ENCODE peak calls at places on chromosomes 13 and 19, in ten cellular contexts. One of them, this sample, is unnamed.

GRCh38 chr13:82938644-82939043 is 943.6 kb downstream of the SLITRK1 start:
- DNase-seq in left ventricle myocardium inferior: no peak
- DNase-seq in HepG2: no peak
- DNase-seq in RWPE1: no peak
- DNase-seq in neural crest cell: no peak
- DNase-seq in glutamatergic neuron: no peak
- DNase-seq in AG10803: no peak
- DNase-seq in fibroblast of the aortic adventitia: no peak
- DNase-seq in choroid plexus epithelial cell: no peak
- DNase-seq in right atrium auricular region: no peak
- DNase-seq in this sample: no peak

GRCh38 chr13:20126460-20127262 is 34.2 kb downstream of the GJA3 start:
- DNase-seq in fibroblast of the aortic adventitia: no peak
- DNase-seq in AG10803: no peak
- DNase-seq in right atrium auricular region: no peak
- DNase-seq in left ventricle myocardium inferior: no peak
- DNase-seq in neural crest cell: no peak
- DNase-seq in choroid plexus epithelial cell: no peak
- DNase-seq in RWPE1: no peak
- DNase-seq in glutamatergic neuron: no peak
- DNase-seq in HepG2: no peak
- DNase-seq in this sample: no peak

GRCh38 chr19:9407827-9408226 is 27.5 kb downstream of the ZNF266 start:
- DNase-seq in neural crest cell: no peak
- DNase-seq in glutamatergic neuron: no peak
- DNase-seq in right atrium auricular region: no peak
- DNase-seq in HepG2: no peak
- DNase-seq in AG10803: no peak
- DNase-seq in left ventricle myocardium inferior: no peak
- DNase-seq in choroid plexus epithelial cell: no peak
- DNase-seq in RWPE1: no peak
- DNase-seq in fibroblast of the aortic adventitia: no peak
- DNase-seq in this sample: no peak

GRCh38 chr13:101626925-101627555 is 174.6 kb downstream of the ITGBL1 start:
- DNase-seq in left ventricle myocardium inferior: no peak
- DNase-seq in glutamatergic neuron: no peak
- DNase-seq in fibroblast of the aortic adventitia: peak; percentile 50
- DNase-seq in choroid plexus epithelial cell: peak; percentile 46
- DNase-seq in HepG2: no peak
- DNase-seq in neural crest cell: no peak
- DNase-seq in right atrium auricular region: no peak
- DNase-seq in RWPE1: no peak
- DNase-seq in AG10803: no peak
- DNase-seq in this sample: peak; percentile 65

GRCh38 chr13:37443538-37443937 is 155.0 kb downstream of the POSTN start:
- DNase-seq in fibroblast of the aortic adventitia: peak; percentile 64
- DNase-seq in neural crest cell: no peak
- DNase-seq in left ventricle myocardium inferior: no peak
- DNase-seq in right atrium auricular region: no peak
- DNase-seq in RWPE1: no peak
- DNase-seq in AG10803: peak; percentile 96
- DNase-seq in glutamatergic neuron: no peak
- DNase-seq in HepG2: no peak
- DNase-seq in choroid plexus epithelial cell: peak; percentile 87
- DNase-seq in this sample: no peak

GRCh38 chr19:16726916-16727315 is 7.3 kb downstream of the NWD1 start:
- DNase-seq in HepG2: no peak
- DNase-seq in AG10803: no peak
- DNase-seq in fibroblast of the aortic adventitia: no peak
- DNase-seq in neural crest cell: no peak
- DNase-seq in right atrium auricular region: no peak
- DNase-seq in glutamatergic neuron: no peak
- DNase-seq in RWPE1: no peak
- DNase-seq in choroid plexus epithelial cell: no peak
- DNase-seq in left ventricle myocardium inferior: no peak
- DNase-seq in this sample: no peak

GRCh38 chr13:38308736-38309135 is 40.9 kb upstream of the UFM1 start:
- DNase-seq in glutamatergic neuron: no peak
- DNase-seq in HepG2: no peak
- DNase-seq in choroid plexus epithelial cell: peak; percentile 88
- DNase-seq in AG10803: peak; percentile 57
- DNase-seq in neural crest cell: no peak
- DNase-seq in right atrium auricular region: no peak
- DNase-seq in left ventricle myocardium inferior: no peak
- DNase-seq in RWPE1: peak; percentile 82
- DNase-seq in fibroblast of the aortic adventitia: peak; percentile 26
- DNase-seq in this sample: no peak

GRCh38 chr19:18373892-18374629 is 11.9 kb upstream of the GDF15 start:
- DNase-seq in right atrium auricular region: peak; percentile 95
- DNase-seq in choroid plexus epithelial cell: peak; percentile 100
- DNase-seq in fibroblast of the aortic adventitia: peak; percentile 98
- DNase-seq in glutamatergic neuron: peak; percentile 82
- DNase-seq in RWPE1: peak; percentile 86
- DNase-seq in AG10803: peak; percentile 97
- DNase-seq in left ventricle myocardium inferior: peak; percentile 90
- DNase-seq in neural crest cell: peak; percentile 64
- DNase-seq in HepG2: peak; percentile 95
- DNase-seq in this sample: peak; percentile 91

GRCh38 chr13:65472336-65472735 is 1757.8 kb downstream of the PCDH9 start:
- DNase-seq in glutamatergic neuron: no peak
- DNase-seq in left ventricle myocardium inferior: no peak
- DNase-seq in neural crest cell: no peak
- DNase-seq in HepG2: no peak
- DNase-seq in RWPE1: no peak
- DNase-seq in right atrium auricular region: no peak
- DNase-seq in choroid plexus epithelial cell: peak; percentile 22
- DNase-seq in AG10803: no peak
- DNase-seq in fibroblast of the aortic adventitia: no peak
- DNase-seq in this sample: no peak

GRCh38 chr19:28727133-28727834 is 485.7 kb downstream of the UQCRFS1 start:
- DNase-seq in AG10803: no peak
- DNase-seq in HepG2: no peak
- DNase-seq in choroid plexus epithelial cell: peak; percentile 34
- DNase-seq in glutamatergic neuron: peak; percentile 78
- DNase-seq in fibroblast of the aortic adventitia: peak; percentile 22
- DNase-seq in right atrium auricular region: no peak
- DNase-seq in left ventricle myocardium inferior: no peak
- DNase-seq in neural crest cell: no peak
- DNase-seq in RWPE1: peak; percentile 2
- DNase-seq in this sample: no peak
- TF ChIP-seq CTCF in AG10803: peak; percentile 13
- TF ChIP-seq CTCF in HepG2: no peak
- TF ChIP-seq CTCF in choroid plexus epithelial cell: peak; percentile 39
- TF ChIP-seq CTCF in glutamatergic neuron: peak; percentile 67
- TF ChIP-seq CTCF in fibroblast of the aortic adventitia: peak; percentile 39
- TF ChIP-seq CTCF in right atrium auricular region: peak; percentile 27
- TF ChIP-seq CTCF in left ventricle myocardium inferior: peak; percentile 40
- TF ChIP-seq CTCF in neural crest cell: no peak
- TF ChIP-seq CTCF in RWPE1: no peak
- TF ChIP-seq CTCF in this sample: no peak

DNA sequence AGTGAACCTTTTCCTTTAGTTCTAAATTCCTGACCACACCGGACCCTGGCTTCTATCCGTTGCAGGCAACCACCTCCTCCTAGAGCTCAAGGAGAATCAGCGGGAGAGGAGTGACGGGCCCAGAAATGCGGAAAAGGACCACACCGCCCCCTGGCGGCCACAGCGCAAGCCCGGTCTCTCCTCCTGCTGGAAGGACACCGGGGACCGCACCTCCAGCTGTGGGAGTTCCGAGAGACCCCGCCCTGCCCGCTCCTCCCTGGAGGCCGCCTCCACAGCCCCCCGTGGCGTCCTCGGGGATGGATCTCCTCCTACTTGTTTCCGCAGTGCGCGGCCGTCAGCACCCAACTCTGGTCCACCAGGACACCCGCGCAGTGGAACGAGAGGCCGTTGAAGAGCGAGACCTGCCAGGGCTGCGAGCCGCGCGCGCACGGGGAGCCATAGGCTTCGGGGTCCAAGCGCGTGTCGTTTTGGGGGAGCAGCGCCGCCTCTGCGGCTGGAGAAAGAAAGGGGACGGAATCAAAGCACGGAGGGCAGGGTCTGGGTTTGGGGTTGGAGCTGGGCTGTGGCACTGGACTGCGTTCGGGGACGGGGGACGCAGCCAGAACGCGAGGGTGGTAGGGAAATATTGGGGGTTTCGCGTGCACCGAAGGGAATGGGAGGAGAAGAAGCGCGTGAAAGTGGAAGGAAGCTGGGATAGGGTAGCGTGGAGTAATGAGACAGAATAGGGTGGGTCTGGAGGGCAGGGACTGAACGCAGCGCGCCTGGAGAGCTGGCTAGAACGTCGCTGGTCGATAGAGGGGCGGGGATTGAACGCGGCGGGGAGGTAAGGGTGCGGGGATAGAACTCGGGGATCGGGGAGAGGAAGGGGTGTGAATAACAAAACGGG is 2.5 kb downstream of the KLK10 start:
- DNase-seq in AG10803: peak; percentile 31
- DNase-seq in left ventricle myocardium inferior: no peak
- DNase-seq in right atrium auricular region: peak; percentile 67
- DNase-seq in choroid plexus epithelial cell: peak; percentile 33
- DNase-seq in neural crest cell: peak; percentile 53
- DNase-seq in fibroblast of the aortic adventitia: peak; percentile 39
- DNase-seq in HepG2: peak; percentile 31
- DNase-seq in glutamatergic neuron: peak; percentile 84
- DNase-seq in RWPE1: peak; percentile 90
- DNase-seq in this sample: peak; percentile 31
- TF ChIP-seq CTCF in AG10803: peak; percentile 61
- TF ChIP-seq CTCF in left ventricle myocardium inferior: peak; percentile 54
- TF ChIP-seq CTCF in right atrium auricular region: peak; percentile 53
- TF ChIP-seq CTCF in choroid plexus epithelial cell: peak; percentile 61
- TF ChIP-seq CTCF in neural crest cell: peak; percentile 78
- TF ChIP-seq CTCF in fibroblast of the aortic adventitia: peak; percentile 68
- TF ChIP-seq CTCF in HepG2: peak; percentile 87
- TF ChIP-seq CTCF in glutamatergic neuron: peak; percentile 87
- TF ChIP-seq CTCF in RWPE1: peak; percentile 82
- TF ChIP-seq CTCF in this sample: peak; percentile 49

GRCh38 chr19:48751835-48752510 is 468 bp downstream of the FUT1 start:
- DNase-seq in AG10803: no peak
- DNase-seq in choroid plexus epithelial cell: no peak
- DNase-seq in right atrium auricular region: no peak
- DNase-seq in glutamatergic neuron: no peak
- DNase-seq in left ventricle myocardium inferior: no peak
- DNase-seq in neural crest cell: no peak
- DNase-seq in HepG2: no peak
- DNase-seq in RWPE1: no peak
- DNase-seq in fibroblast of the aortic adventitia: no peak
- DNase-seq in this sample: peak; percentile 39

GRCh38 chr19:48750351-48750750 is 2.1 kb downstream of the FUT1 start:
- DNase-seq in choroid plexus epithelial cell: no peak
- DNase-seq in left ventricle myocardium inferior: no peak
- DNase-seq in neural crest cell: no peak
- DNase-seq in fibroblast of the aortic adventitia: no peak
- DNase-seq in RWPE1: no peak
- DNase-seq in right atrium auricular region: no peak
- DNase-seq in HepG2: no peak
- DNase-seq in AG10803: no peak
- DNase-seq in glutamatergic neuron: no peak
- DNase-seq in this sample: no peak

GRCh38 chr19:48754950-48755645 is at the start of gene FGF21:
- DNase-seq in left ventricle myocardium inferior: no peak
- DNase-seq in AG10803: no peak
- DNase-seq in HepG2: no peak
- DNase-seq in glutamatergic neuron: no peak
- DNase-seq in RWPE1: no peak
- DNase-seq in fibroblast of the aortic adventitia: no peak
- DNase-seq in choroid plexus epithelial cell: no peak
- DNase-seq in neural crest cell: no peak
- DNase-seq in right atrium auricular region: no peak
- DNase-seq in this sample: no peak

GRCh38 chr19:48750771-48751504 is 1.5 kb downstream of the FUT1 start:
- DNase-seq in fibroblast of the aortic adventitia: no peak
- DNase-seq in neural crest cell: no peak
- DNase-seq in glutamatergic neuron: no peak
- DNase-seq in choroid plexus epithelial cell: no peak
- DNase-seq in left ventricle myocardium inferior: no peak
- DNase-seq in HepG2: no peak
- DNase-seq in AG10803: no peak
- DNase-seq in right atrium auricular region: no peak
- DNase-seq in RWPE1: no peak
- DNase-seq in this sample: no peak

DNA sequence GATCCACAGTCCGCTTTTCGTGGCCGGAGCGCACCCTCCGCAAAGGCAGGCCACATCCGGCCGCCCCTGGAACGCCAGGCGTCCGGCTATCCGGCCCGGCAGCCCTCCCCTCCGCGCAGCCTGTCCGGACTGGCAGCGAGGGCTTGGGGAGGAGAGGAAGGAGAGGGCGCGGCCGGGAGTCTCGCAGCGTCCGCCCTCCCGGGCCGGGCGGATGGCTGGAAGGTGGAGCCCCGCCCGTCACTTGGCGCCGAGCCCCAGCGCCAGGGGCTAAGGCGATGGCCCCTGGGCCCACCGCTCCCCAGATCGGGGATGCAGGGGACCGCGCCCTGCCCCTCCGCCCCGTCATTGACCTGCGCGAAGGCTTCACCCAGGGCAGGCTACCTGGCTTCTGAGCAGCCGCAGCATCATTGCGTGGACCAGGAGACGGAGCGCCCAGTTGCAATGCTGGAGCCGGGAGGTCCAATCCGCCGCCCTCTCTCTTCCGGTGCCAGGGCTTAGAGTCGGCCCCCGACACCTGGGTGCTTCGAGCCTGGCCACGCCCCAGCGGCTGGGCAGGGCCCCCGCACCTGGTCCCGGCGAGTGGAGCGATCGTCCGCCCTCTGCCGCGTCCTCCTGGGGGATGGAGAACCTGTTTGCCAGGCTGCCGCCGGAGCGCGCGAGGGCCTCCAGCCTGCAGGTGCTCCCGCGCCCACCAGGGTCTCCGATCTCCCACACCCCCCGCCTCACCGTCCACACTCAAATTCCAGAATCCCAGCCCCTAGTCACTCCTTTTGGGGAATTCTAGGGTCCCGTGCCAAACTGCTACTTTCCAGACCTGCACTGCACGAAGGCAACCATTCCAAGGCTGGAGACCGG is at the start of gene FUT1:
- DNase-seq in fibroblast of the aortic adventitia: no peak
- DNase-seq in left ventricle myocardium inferior: peak; percentile 72
- DNase-seq in glutamatergic neuron: peak; percentile 60
- DNase-seq in RWPE1: peak; percentile 88
- DNase-seq in AG10803: peak; percentile 24
- DNase-seq in neural crest cell: no peak
- DNase-seq in HepG2: no peak
- DNase-seq in right atrium auricular region: peak; percentile 59
- DNase-seq in choroid plexus epithelial cell: no peak
- DNase-seq in this sample: peak; percentile 61
- TF ChIP-seq CTCF in fibroblast of the aortic adventitia: no peak
- TF ChIP-seq CTCF in left ventricle myocardium inferior: no peak
- TF ChIP-seq CTCF in glutamatergic neuron: peak; percentile 58
- TF ChIP-seq CTCF in RWPE1: no peak
- TF ChIP-seq CTCF in AG10803: no peak
- TF ChIP-seq CTCF in neural crest cell: peak; percentile 57
- TF ChIP-seq CTCF in HepG2: no peak
- TF ChIP-seq CTCF in right atrium auricular region: no peak
- TF ChIP-seq CTCF in choroid plexus epithelial cell: no peak
- TF ChIP-seq CTCF in this sample: no peak

DNA sequence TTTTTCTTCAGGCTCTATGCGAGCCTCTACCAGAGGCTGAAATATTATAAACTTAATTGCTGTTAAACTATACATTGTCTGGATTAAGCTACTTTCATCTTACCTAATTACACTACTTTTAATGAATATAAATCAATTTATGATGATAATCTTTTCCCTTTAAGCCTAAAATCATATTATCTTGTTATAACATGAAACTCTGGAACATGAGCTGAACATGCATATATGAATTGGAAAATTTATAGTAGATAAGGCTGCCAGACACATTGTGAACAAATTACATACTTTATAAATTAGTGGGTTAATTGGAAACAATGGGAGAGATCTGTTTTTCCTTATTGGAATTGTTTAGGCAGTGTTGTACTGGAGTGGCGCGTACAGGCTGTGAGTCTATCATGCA is 45.3 kb upstream of the ZDHHC20 start:
- DNase-seq in AG10803: no peak
- DNase-seq in right atrium auricular region: no peak
- DNase-seq in fibroblast of the aortic adventitia: no peak
- DNase-seq in RWPE1: no peak
- DNase-seq in choroid plexus epithelial cell: no peak
- DNase-seq in neural crest cell: no peak
- DNase-seq in glutamatergic neuron: no peak
- DNase-seq in left ventricle myocardium inferior: no peak
- DNase-seq in HepG2: no peak
- DNase-seq in this sample: no peak
- TF ChIP-seq CTCF in AG10803: no peak
- TF ChIP-seq CTCF in right atrium auricular region: no peak
- TF ChIP-seq CTCF in fibroblast of the aortic adventitia: no peak
- TF ChIP-seq CTCF in RWPE1: no peak
- TF ChIP-seq CTCF in choroid plexus epithelial cell: no peak
- TF ChIP-seq CTCF in neural crest cell: no peak
- TF ChIP-seq CTCF in glutamatergic neuron: no peak
- TF ChIP-seq CTCF in left ventricle myocardium inferior: no peak
- TF ChIP-seq CTCF in HepG2: no peak
- TF ChIP-seq CTCF in this sample: no peak

This sample was measured in activated CD8-positive, alpha-beta T cell treated with anti-CD3 and anti-CD28 coated beads for 36 hours.